ENCODE peak calls at places on chromosomes 16 and 17, in eight cellular contexts. One of them, this sample, is unnamed.

GRCh38 chr16:65989861-65990260 is 376.6 kb upstream of the CDH5 start:
- DNase-seq in NT2/D1: no peak
- DNase-seq in DND-41: no peak
- DNase-seq in MM.1S: no peak
- DNase-seq in neuronal stem cell: no peak
- DNase-seq in mesendoderm: no peak
- DNase-seq in astrocyte: no peak
- DNase-seq in kidney: no peak
- DNase-seq in this sample: no peak

GRCh38 chr16:68331879-68332410 is 21.1 kb downstream of the PRMT7 start:
- DNase-seq in astrocyte: peak
- DNase-seq in MM.1S: no peak
- DNase-seq in NT2/D1: no peak
- DNase-seq in kidney: no peak
- DNase-seq in mesendoderm: no peak
- DNase-seq in neuronal stem cell: no peak
- DNase-seq in DND-41: no peak
- DNase-seq in this sample: no peak

GRCh38 chr16:12468552-12468951 is 335.1 kb downstream of the CPPED1 start:
- DNase-seq in neuronal stem cell: no peak
- DNase-seq in MM.1S: no peak
- DNase-seq in DND-41: no peak
- DNase-seq in NT2/D1: peak
- DNase-seq in kidney: no peak
- DNase-seq in mesendoderm: peak
- DNase-seq in astrocyte: no peak
- DNase-seq in this sample: no peak

GRCh38 chr17:40320771-40321501 is 12.0 kb downstream of the RARA start:
- DNase-seq in neuronal stem cell: no peak
- DNase-seq in MM.1S: peak
- DNase-seq in mesendoderm: no peak
- DNase-seq in astrocyte: no peak
- DNase-seq in NT2/D1: no peak
- DNase-seq in kidney: peak
- DNase-seq in DND-41: no peak
- DNase-seq in this sample: no peak

GRCh38 chr17:9237661-9238301 is 216.5 kb downstream of the NTN1 start:
- DNase-seq in NT2/D1: no peak
- DNase-seq in DND-41: no peak
- DNase-seq in neuronal stem cell: peak
- DNase-seq in MM.1S: no peak
- DNase-seq in astrocyte: no peak
- DNase-seq in mesendoderm: peak
- DNase-seq in kidney: peak
- DNase-seq in this sample: no peak

GRCh38 chr16:10558746-10559641 is 21.4 kb downstream of the EMP2 start:
- DNase-seq in MM.1S: no peak
- DNase-seq in kidney: peak
- DNase-seq in NT2/D1: no peak
- DNase-seq in astrocyte: peak
- DNase-seq in neuronal stem cell: no peak
- DNase-seq in mesendoderm: no peak
- DNase-seq in DND-41: no peak
- DNase-seq in this sample: no peak

GRCh38 chr17:77374170-77374936 is 233.6 kb downstream of the SEC14L1 start:
- DNase-seq in NT2/D1: peak
- DNase-seq in MM.1S: no peak
- DNase-seq in neuronal stem cell: peak
- DNase-seq in astrocyte: peak
- DNase-seq in mesendoderm: peak
- DNase-seq in DND-41: peak
- DNase-seq in kidney: peak
- DNase-seq in this sample: peak

GRCh38 chr17:19237389-19238166 is 412 bp downstream of the EPN2 start:
- DNase-seq in mesendoderm: peak
- DNase-seq in kidney: peak
- DNase-seq in NT2/D1: no peak
- DNase-seq in neuronal stem cell: peak
- DNase-seq in MM.1S: peak
- DNase-seq in DND-41: no peak
- DNase-seq in astrocyte: no peak
- DNase-seq in this sample: peak

GRCh38 chr17:60135160-60135950 is 14.4 kb upstream of the CA4 start:
- DNase-seq in MM.1S: no peak
- DNase-seq in kidney: peak
- DNase-seq in mesendoderm: peak
- DNase-seq in astrocyte: peak
- DNase-seq in DND-41: no peak
- DNase-seq in neuronal stem cell: peak
- DNase-seq in NT2/D1: peak
- DNase-seq in this sample: no peak

DNA sequence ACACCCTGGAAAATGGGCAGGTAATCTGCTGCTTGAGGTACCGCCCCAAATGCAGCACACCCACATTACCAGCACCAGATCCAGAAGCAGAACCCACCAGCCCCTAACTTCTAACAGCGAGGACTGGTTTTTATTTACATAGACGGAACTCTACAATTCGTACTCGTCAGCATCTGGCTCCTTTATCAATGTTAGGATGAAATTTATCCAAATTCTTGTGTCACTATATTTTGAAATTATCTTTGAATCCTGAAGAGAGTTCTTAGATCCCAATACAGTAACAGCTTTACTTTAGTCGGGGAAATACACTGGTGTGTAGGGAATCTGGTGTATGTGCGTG is 332 bp upstream of the ALG1 start:
- DNase-seq in neuronal stem cell: no peak
- DNase-seq in NT2/D1: no peak
- DNase-seq in astrocyte: no peak
- DNase-seq in mesendoderm: no peak
- DNase-seq in kidney: no peak
- DNase-seq in DND-41: no peak
- DNase-seq in MM.1S: no peak
- DNase-seq in this sample: no peak
- H3K9ac ChIP-seq in neuronal stem cell: no peak
- H3K9ac ChIP-seq in NT2/D1: peak
- H3K9ac ChIP-seq in astrocyte: peak
- H3K9ac ChIP-seq in mesendoderm: no peak
- H3K9ac ChIP-seq in kidney: peak
- H3K9ac ChIP-seq in DND-41: peak
- H3K9ac ChIP-seq in MM.1S: peak
- H3K9ac ChIP-seq in this sample: peak

DNA sequence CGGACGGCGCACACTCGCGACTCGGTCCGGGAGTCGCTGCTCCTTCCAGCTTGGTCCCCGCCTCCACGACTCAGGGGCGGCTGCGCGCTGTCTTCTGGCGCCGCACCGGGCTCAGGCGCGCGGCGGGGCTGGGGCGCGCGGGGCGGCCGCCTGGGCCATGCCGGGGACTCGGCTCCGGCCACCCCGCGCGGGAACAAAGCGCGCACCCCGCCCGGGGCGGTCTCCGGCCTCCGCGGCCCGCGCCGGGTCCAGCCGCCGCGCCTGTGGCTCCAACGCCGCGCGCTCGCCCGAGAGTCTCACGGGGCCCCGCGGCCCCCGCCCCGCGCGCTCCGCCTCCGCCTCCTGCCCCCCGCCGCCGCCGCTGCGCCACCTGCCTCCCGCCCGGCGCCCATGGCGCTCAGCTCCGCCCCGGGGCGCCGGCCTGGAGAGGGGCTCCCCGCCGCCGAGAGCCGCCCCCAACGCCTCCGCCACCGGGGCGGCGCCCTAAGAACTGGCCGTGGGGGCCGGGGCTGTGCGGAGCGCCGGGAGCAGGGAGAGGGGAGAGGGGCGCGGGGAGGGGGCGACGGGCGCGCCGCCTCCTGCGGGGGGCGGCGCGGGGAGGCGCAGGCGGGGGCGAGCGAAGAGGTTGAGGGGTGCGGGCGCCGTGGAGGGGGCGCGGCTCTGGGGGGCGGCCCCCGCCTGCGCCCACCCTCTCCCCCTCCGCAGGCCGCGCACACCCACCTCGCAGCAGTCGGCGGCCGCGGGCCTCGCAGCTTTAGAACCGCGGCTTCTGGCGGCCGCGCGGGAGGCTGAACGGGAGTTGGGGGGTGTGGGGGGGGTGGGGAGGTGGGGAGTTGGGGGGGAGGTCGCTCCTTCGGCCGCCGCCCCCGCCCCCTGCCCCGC is 35.7 kb downstream of the CBFA2T3 start:
- DNase-seq in kidney: peak
- DNase-seq in neuronal stem cell: no peak
- DNase-seq in DND-41: peak
- DNase-seq in astrocyte: no peak
- DNase-seq in MM.1S: no peak
- DNase-seq in mesendoderm: no peak
- DNase-seq in NT2/D1: no peak
- DNase-seq in this sample: no peak
- H3K4me3 ChIP-seq in kidney: no peak
- H3K4me3 ChIP-seq in neuronal stem cell: peak
- H3K4me3 ChIP-seq in DND-41: peak
- H3K4me3 ChIP-seq in astrocyte: no peak
- H3K4me3 ChIP-seq in MM.1S: no peak
- H3K4me3 ChIP-seq in mesendoderm: no peak
- H3K4me3 ChIP-seq in NT2/D1: peak
- H3K4me3 ChIP-seq in this sample: no peak

GRCh38 chr17:4538236-4539002 is 16.8 kb downstream of the MYBBP1A start:
- DNase-seq in mesendoderm: no peak
- DNase-seq in astrocyte: no peak
- DNase-seq in NT2/D1: no peak
- DNase-seq in DND-41: no peak
- DNase-seq in kidney: peak
- DNase-seq in MM.1S: no peak
- DNase-seq in neuronal stem cell: no peak
- DNase-seq in this sample: no peak
- H3K9ac ChIP-seq in mesendoderm: no peak
- H3K9ac ChIP-seq in astrocyte: no peak
- H3K9ac ChIP-seq in NT2/D1: no peak
- H3K9ac ChIP-seq in DND-41: no peak
- H3K9ac ChIP-seq in kidney: no peak
- H3K9ac ChIP-seq in MM.1S: no peak
- H3K9ac ChIP-seq in neuronal stem cell: no peak
- H3K9ac ChIP-seq in this sample: no peak

DNA sequence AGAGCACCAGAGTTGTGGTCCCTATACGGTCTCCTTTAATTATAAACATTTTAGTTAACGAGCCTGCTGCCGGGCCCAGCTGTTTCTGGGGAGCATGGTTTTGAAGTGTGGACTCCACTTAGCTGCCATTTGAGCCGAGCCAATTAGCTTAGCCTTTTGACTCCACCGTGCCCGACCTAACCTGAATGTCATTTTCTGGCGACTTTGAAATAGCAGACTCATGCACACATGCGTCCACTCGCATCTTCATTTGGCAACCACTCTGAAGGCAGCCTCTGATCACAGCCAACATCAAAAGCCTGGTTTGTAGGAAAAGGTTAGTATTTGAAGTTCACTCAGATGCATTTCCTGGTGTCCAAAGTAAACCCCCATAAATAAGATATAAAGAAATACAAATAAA is 16.8 kb downstream of the AXIN2 start:
- DNase-seq in kidney: no peak
- DNase-seq in neuronal stem cell: no peak
- DNase-seq in DND-41: no peak
- DNase-seq in MM.1S: no peak
- DNase-seq in NT2/D1: no peak
- DNase-seq in mesendoderm: no peak
- DNase-seq in astrocyte: no peak
- DNase-seq in this sample: no peak
- H3K4me3 ChIP-seq in kidney: no peak
- H3K4me3 ChIP-seq in neuronal stem cell: no peak
- H3K4me3 ChIP-seq in DND-41: no peak
- H3K4me3 ChIP-seq in MM.1S: no peak
- H3K4me3 ChIP-seq in NT2/D1: no peak
- H3K4me3 ChIP-seq in mesendoderm: no peak
- H3K4me3 ChIP-seq in astrocyte: no peak
- H3K4me3 ChIP-seq in this sample: no peak

GRCh38 chr17:48110722-48111121 is 3.2 kb downstream of the SNX11 start:
- DNase-seq in astrocyte: no peak
- DNase-seq in MM.1S: no peak
- DNase-seq in DND-41: no peak
- DNase-seq in mesendoderm: no peak
- DNase-seq in kidney: no peak
- DNase-seq in neuronal stem cell: no peak
- DNase-seq in NT2/D1: no peak
- DNase-seq in this sample: no peak
- H3K9ac ChIP-seq in astrocyte: no peak
- H3K9ac ChIP-seq in MM.1S: no peak
- H3K9ac ChIP-seq in DND-41: no peak
- H3K9ac ChIP-seq in mesendoderm: no peak
- H3K9ac ChIP-seq in kidney: no peak
- H3K9ac ChIP-seq in neuronal stem cell: no peak
- H3K9ac ChIP-seq in NT2/D1: no peak
- H3K9ac ChIP-seq in this sample: no peak

DNA sequence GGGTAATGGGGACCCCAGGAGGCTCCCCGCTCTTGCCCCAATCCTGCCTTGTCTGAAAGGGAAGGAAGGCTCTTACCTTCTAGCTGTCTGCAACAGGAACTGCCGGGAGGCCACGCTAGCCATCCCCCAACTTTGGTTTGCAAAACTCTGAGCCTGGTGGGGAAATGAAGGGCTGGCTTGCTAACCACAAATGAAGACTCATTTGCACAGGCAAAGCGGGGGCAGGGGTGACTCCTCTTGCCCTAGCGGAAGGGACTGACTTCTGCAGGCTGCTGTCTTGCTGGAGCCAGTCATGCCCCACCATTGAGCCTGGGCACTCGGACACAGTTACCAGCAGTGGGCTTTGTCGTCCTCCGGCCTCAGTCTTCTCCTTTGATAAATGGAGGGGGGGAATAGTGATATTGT is 52.6 kb downstream of the PLCG2 start:
- DNase-seq in kidney: no peak
- DNase-seq in MM.1S: peak
- DNase-seq in mesendoderm: peak
- DNase-seq in astrocyte: peak
- DNase-seq in neuronal stem cell: no peak
- DNase-seq in DND-41: peak
- DNase-seq in NT2/D1: peak
- DNase-seq in this sample: peak
- H3K4me3 ChIP-seq in kidney: no peak
- H3K4me3 ChIP-seq in MM.1S: peak
- H3K4me3 ChIP-seq in mesendoderm: no peak
- H3K4me3 ChIP-seq in astrocyte: no peak
- H3K4me3 ChIP-seq in neuronal stem cell: no peak
- H3K4me3 ChIP-seq in DND-41: no peak
- H3K4me3 ChIP-seq in NT2/D1: no peak
- H3K4me3 ChIP-seq in this sample: peak

GRCh38 chr16:897701-898100 is 73.1 kb downstream of the LMF1 start:
- DNase-seq in DND-41: no peak
- DNase-seq in kidney: no peak
- DNase-seq in neuronal stem cell: no peak
- DNase-seq in astrocyte: no peak
- DNase-seq in MM.1S: no peak
- DNase-seq in mesendoderm: no peak
- DNase-seq in NT2/D1: no peak
- DNase-seq in this sample: no peak
- H3K9ac ChIP-seq in DND-41: no peak
- H3K9ac ChIP-seq in kidney: no peak
- H3K9ac ChIP-seq in neuronal stem cell: peak
- H3K9ac ChIP-seq in astrocyte: no peak
- H3K9ac ChIP-seq in MM.1S: no peak
- H3K9ac ChIP-seq in mesendoderm: no peak
- H3K9ac ChIP-seq in NT2/D1: no peak
- H3K9ac ChIP-seq in this sample: no peak

GRCh38 chr16:28157768-28158535 is 53.8 kb downstream of the XPO6 start:
- DNase-seq in NT2/D1: no peak
- DNase-seq in DND-41: no peak
- DNase-seq in mesendoderm: no peak
- DNase-seq in neuronal stem cell: no peak
- DNase-seq in astrocyte: no peak
- DNase-seq in MM.1S: no peak
- DNase-seq in kidney: no peak
- DNase-seq in this sample: no peak
- H3K4me3 ChIP-seq in NT2/D1: no peak
- H3K4me3 ChIP-seq in DND-41: no peak
- H3K4me3 ChIP-seq in mesendoderm: no peak
- H3K4me3 ChIP-seq in neuronal stem cell: no peak
- H3K4me3 ChIP-seq in astrocyte: no peak
- H3K4me3 ChIP-seq in MM.1S: no peak
- H3K4me3 ChIP-seq in kidney: no peak
- H3K4me3 ChIP-seq in this sample: no peak

GRCh38 chr17:45189002-45189401 is 27.3 kb downstream of the HEXIM2 start:
- DNase-seq in mesendoderm: no peak
- DNase-seq in astrocyte: no peak
- DNase-seq in MM.1S: no peak
- DNase-seq in DND-41: no peak
- DNase-seq in neuronal stem cell: no peak
- DNase-seq in NT2/D1: no peak
- DNase-seq in kidney: no peak
- DNase-seq in this sample: no peak
- H3K9ac ChIP-seq in mesendoderm: no peak
- H3K9ac ChIP-seq in astrocyte: no peak
- H3K9ac ChIP-seq in MM.1S: no peak
- H3K9ac ChIP-seq in DND-41: no peak
- H3K9ac ChIP-seq in neuronal stem cell: no peak
- H3K9ac ChIP-seq in NT2/D1: no peak
- H3K9ac ChIP-seq in kidney: no peak
- H3K9ac ChIP-seq in this sample: no peak

This sample was measured in Karpas-422.